ENCODE peak calls at places on chromosomes 7 and 10, in five cellular contexts. E is prostate gland, L is K562, F is transverse colon, Y is GM12878. V is an unnamed sample.

GRCh38 chr7:79822620-79823240 is 311.9 kb upstream of the GNAI1 start:
- DNase-seq in E (no peak), L (no peak), F (no peak), Y (no peak), V (no peak)

GRCh38 chr10:25818751-25819150 is 115.3 kb upstream of the MYO3A start:
- DNase-seq in E (no peak), L (no peak), F (no peak), Y (no peak), V (no peak)

GRCh38 chr7:81833401-81833800 is 63.6 kb upstream of the HGF start:
- DNase-seq in E (no peak), L (no peak), F (no peak), Y (no peak), V (no peak)

GRCh38 chr7:45230083-45230482 is 72.5 kb downstream of the RAMP3 start:
- DNase-seq in E (no peak), L (no peak), F (no peak), Y (no peak), V (no peak)

GRCh38 chr7:139490130-139490529 is 6.7 kb upstream of the KLRG2 start:
- DNase-seq in E (peak; percentile 58), L (no peak), F (peak; percentile 13), Y (no peak), V (no peak)

GRCh38 chr7:132933076-132933466 is 148.8 kb downstream of the CHCHD3 start:
- DNase-seq in E (no peak), L (no peak), F (no peak), Y (no peak), V (no peak)

GRCh38 chr7:21640150-21640549 is 97.3 kb downstream of the DNAH11 start:
- DNase-seq in E (no peak), L (no peak), F (no peak), Y (no peak), V (no peak)

GRCh38 chr10:106440767-106441166 is 723.7 kb downstream of the SORCS1 start:
- DNase-seq in E (no peak), L (no peak), F (no peak), Y (no peak), V (no peak)

GRCh38 chr10:98196985-98197384 is 62.5 kb downstream of the R3HCC1L start:
- DNase-seq in E (no peak), L (no peak), F (no peak), Y (no peak), V (no peak)

GRCh38 chr10:121087129-121087528 is 236.0 kb downstream of the WDR11 start:
- DNase-seq in E (no peak), L (no peak), F (no peak), Y (no peak), V (no peak)

GRCh38 chr7:44995555-44996493 is 4.2 kb upstream of the CCM2 start:
- DNase-seq in E (no peak), L (no peak), F (no peak), Y (peak; percentile 52), V (peak; percentile 24)

GRCh38 chr7:40698214-40698920 is 563.6 kb downstream of the SUGCT start:
- DNase-seq in E (no peak), L (no peak), F (no peak), Y (no peak), V (no peak)

GRCh38 chr10:116787018-116787674 is 44.8 kb upstream of the HSPA12A start:
- DNase-seq in E (no peak), L (no peak), F (no peak), Y (no peak), V (no peak)

GRCh38 chr10:119737827-119738226 is 12.0 kb downstream of the INPP5F start:
- DNase-seq in E (no peak), L (peak; percentile 51), F (peak; percentile 30), Y (no peak), V (no peak)

GRCh38 chr7:30164567-30164966 is 29.8 kb downstream of the MTURN start:
- DNase-seq in E (peak; percentile 32), L (peak; percentile 59), F (no peak), Y (no peak), V (no peak)

GRCh38 chr10:79149345-79149661 is 80.5 kb downstream of the ZMIZ1 start:
- DNase-seq in E (no peak), L (no peak), F (no peak), Y (no peak), V (no peak)
- H3K4me1 ChIP-seq in E (peaks cover 45% of the 10 kb centered on the region), L (peaks cover 91% of the 10 kb centered on the region), F (peaks cover 82% of the 10 kb centered on the region), Y (peaks cover 10% of the 10 kb centered on the region), V (peaks cover 100% of the 10 kb centered on the region)

DNA sequence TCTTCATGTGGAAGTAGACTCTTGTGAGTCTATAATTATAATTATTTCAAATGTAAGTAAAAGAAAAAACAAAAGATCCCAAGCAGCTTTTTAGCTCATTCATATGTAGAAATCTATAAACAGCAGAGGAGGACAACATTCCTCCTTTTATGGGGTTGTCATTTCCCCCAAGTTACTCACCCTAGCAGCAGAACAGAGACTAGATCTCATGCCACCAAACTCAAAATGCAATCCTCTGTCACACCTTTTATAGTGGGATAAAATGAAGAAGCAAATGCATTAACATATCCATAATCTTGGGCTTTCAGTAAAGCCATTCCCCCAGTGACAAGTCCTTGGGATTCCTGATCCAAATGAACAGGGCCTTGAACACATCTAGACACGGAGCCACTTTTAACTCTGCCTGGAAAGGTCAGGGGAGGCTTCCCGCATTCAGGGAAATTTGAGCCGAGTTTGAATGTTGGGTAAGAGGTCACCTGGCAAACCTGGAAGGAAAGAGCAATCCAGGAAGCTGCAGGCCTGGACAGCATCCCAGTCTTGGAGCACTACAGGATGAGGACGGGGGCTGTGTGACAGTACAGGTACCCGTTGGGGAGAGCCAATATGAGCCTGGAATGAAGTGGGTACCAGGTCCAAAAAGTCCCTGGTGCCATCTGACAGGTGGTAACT is 76.4 kb downstream of the DOCK4 start:
- DNase-seq in E (peak; percentile 48), L (no peak), F (no peak), Y (no peak), V (no peak)
- TF ChIP-seq POLR2AphosphoS5 in E (peak; percentile 49), L (no peak), F (no peak), Y (no peak), V (no peak)

DNA sequence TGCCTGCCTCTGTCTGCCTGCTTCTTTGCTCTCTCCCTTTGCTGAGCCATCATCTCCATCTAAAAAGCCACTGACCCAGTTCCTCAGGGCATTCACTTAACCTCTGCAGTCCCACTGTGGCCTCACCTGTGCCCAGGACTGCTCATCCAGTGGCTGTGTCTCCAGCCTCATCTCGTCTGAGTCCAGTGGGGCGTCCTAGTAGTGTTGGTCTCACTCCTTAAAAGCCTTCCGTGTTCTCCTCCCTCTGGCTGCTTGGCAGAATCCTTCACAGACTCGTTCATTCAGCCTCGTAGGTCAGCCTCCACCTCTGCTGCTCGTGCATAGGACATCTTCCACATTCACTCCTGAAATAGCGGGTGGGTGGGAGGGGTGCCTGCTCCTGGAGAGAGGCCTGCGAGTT is 7.3 kb downstream of the RARRES2 start:
- DNase-seq in E (no peak), L (no peak), F (no peak), Y (no peak), V (peak; percentile 54)
- H3K4me1 ChIP-seq in E (no peaks in the 10 kb centered on the region), L (peaks cover 31% of the 10 kb centered on the region), F (peaks cover 33% of the 10 kb centered on the region), Y (no peaks in the 10 kb centered on the region), V (no peaks in the 10 kb centered on the region)

DNA sequence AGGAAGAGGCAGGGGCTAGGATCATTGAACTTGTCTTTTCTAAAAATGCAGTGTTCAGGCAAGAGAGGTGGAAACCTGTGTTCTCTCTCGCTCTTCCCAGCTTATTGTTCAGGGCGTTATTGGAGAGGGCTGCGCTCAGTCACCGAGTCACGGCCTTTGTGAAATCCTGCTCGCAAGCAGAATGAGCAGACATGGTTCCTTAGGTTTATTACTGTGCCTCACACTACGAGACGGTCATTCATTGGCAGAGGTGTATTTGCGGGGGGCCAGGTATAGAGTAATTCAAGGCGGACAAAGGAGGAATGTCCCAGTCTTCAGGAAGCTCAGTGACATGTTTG is 574 bp upstream of the PRKRIP1 start:
- DNase-seq in E (no peak), L (no peak), F (no peak), Y (no peak), V (peak; percentile 55)
- TF ChIP-seq POLR2AphosphoS5 in E (no peak), L (no peak), F (no peak), Y (no peak), V (no peak)

GRCh38 chr10:80468806-80469421 is 14.8 kb downstream of the TSPAN14 start:
- DNase-seq in E (peak; percentile 54), L (no peak), F (no peak), Y (no peak), V (no peak)
- H3K4me1 ChIP-seq in E (peaks cover 55% of the 10 kb centered on the region), L (peaks cover 36% of the 10 kb centered on the region), F (peaks cover 100% of the 10 kb centered on the region), Y (peaks cover 82% of the 10 kb centered on the region), V (peaks cover 71% of the 10 kb centered on the region)

DNA sequence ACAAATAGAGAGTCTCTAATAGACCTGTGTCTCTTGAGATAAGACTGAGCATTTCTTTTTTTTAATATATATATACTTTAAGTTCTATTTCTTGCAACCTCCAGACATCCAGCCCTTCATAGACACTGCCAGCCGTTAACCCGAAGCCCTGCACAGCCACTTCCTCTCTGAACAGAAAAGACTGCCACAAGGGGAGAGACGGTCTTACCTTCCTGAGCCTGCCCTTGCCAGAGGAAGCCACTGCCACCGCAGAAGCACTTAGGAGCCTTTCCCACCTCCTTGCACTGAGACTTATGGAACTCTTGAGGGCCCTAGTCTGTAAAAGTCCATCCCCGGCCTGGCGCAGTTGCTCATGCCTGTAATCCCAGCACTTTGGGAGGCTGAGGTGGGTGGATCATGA is 31.8 kb upstream of the PRSS1 start:
- DNase-seq in E (no peak), L (no peak), F (peak; percentile 11), Y (no peak), V (no peak)
- TF ChIP-seq POLR2AphosphoS5 in E (no peak), L (no peak), F (no peak), Y (no peak), V (no peak)

GRCh38 chr10:113621799-113622198 is 42.0 kb downstream of the NRAP start:
- DNase-seq in E (no peak), L (no peak), F (no peak), Y (no peak), V (no peak)

GRCh38 chr10:113618338-113618737 is 45.5 kb downstream of the NRAP start:
- DNase-seq in E (no peak), L (no peak), F (no peak), Y (no peak), V (no peak)

GRCh38 chr10:113620486-113620885 is 43.4 kb downstream of the NRAP start:
- DNase-seq in E (no peak), L (no peak), F (no peak), Y (no peak), V (no peak)

GRCh38 chr10:113617086-113617485 is 46.8 kb downstream of the NRAP start:
- DNase-seq in E (no peak), L (no peak), F (no peak), Y (no peak), V (no peak)

GRCh38 chr10:113619401-113619800 is 44.4 kb downstream of the NRAP start:
- DNase-seq in E (no peak), L (no peak), F (no peak), Y (no peak), V (no peak)
- H3K4me1 ChIP-seq in E (no peaks in the 10 kb centered on the region), L (no peaks in the 10 kb centered on the region), F (no peaks in the 10 kb centered on the region), Y (no peaks in the 10 kb centered on the region), V (no peaks in the 10 kb centered on the region)